ENCODE peak calls at places on chromosome X, in eight cellular contexts. U, O, E, Q, N, Y, K and S are unnamed samples.

GRCh38 chrX:124507276-124507675 is 160.9 kb downstream of the SH2D1A start:
- DNase-seq in Y (no peak), Q (no peak), N (no peak), U (no peak), K (no peak), E (no peak), O (no peak), S (no peak)

GRCh38 chrX:39017716-39018115 is 216.5 kb downstream of the MID1IP1 start:
- DNase-seq in N (no peak), O (no peak), Y (no peak), E (no peak), K (no peak), U (no peak), Q (no peak), S (no peak)

GRCh38 chrX:144334577-144334976 is 450.7 kb downstream of the UBE2NL start:
- DNase-seq in E (no peak), U (no peak), N (no peak), K (no peak), Q (no peak), Y (no peak), O (no peak), S (no peak)

GRCh38 chrX:101659601-101660063 is at the start of gene ARMCX2:
- DNase-seq in O (peak), N (peak), Q (no peak), K (peak), U (no peak), E (no peak), Y (peak), S (no peak)

GRCh38 chrX:35339796-35340195 is 397.2 kb downstream of the FAM47B start:
- DNase-seq in N (no peak), E (no peak), Y (no peak), O (no peak), Q (no peak), U (no peak), K (no peak), S (no peak)

GRCh38 chrX:40440841-40441240 is 139.9 kb upstream of the ATP6AP2 start:
- DNase-seq in K (no peak), Y (no peak), U (no peak), E (no peak), N (no peak), Q (no peak), O (no peak), S (no peak)

GRCh38 chrX:115017455-115017854 is at the start of gene IL13RA2:
- DNase-seq in U (no peak), N (no peak), O (no peak), K (no peak), Y (no peak), E (no peak), Q (no peak), S (no peak)

GRCh38 chrX:39907964-39908616 is 189.7 kb downstream of the BCOR start:
- DNase-seq in N (peak), E (no peak), O (peak), Y (peak), U (peak), K (peak), Q (peak), S (no peak)

GRCh38 chrX:8424941-8425340 is 39.7 kb upstream of the VCX3B start:
- DNase-seq in Y (no peak), N (no peak), U (no peak), Q (no peak), O (no peak), E (no peak), K (no peak), S (no peak)

GRCh38 chrX:22634751-22635150 is 362.0 kb downstream of the CBLL2 start:
- DNase-seq in Q (peak), K (no peak), Y (no peak), U (no peak), E (no peak), N (no peak), O (no peak), S (no peak)

GRCh38 chrX:10648608-10649007 is 28.2 kb upstream of the MID1 start:
- DNase-seq in Y (no peak), Q (no peak), E (no peak), U (no peak), O (no peak), N (no peak), K (no peak), S (no peak)

GRCh38 chrX:30876367-30876766 is 12.7 kb downstream of the TAB3 start:
- DNase-seq in U (no peak), Y (peak), N (no peak), K (no peak), O (no peak), Q (peak), E (peak), S (no peak)

GRCh38 chrX:2823795-2824386 is 4.8 kb upstream of the GYG2 start:
- DNase-seq in O (no peak), U (no peak), E (no peak), K (no peak), Q (no peak), N (no peak), Y (no peak), S (no peak)

GRCh38 chrX:71910526-71911022 is at the start of gene NHSL2:
- DNase-seq in K (no peak), U (no peak), Y (no peak), N (peak), E (no peak), O (peak), Q (no peak), S (no peak)

GRCh38 chrX:47172971-47173792 is 20.4 kb upstream of the UBA1 start:
- DNase-seq in O (no peak), Y (no peak), Q (no peak), E (no peak), N (no peak), K (no peak), U (no peak), S (no peak)

GRCh38 chrX:3811331-3812311 is 98.2 kb upstream of the PRKX start:
- DNase-seq in O (no peak), E (no peak), Q (no peak), U (peak), K (peak), N (no peak), Y (no peak), S (no peak)

GRCh38 chrX:106931831-106932491 is 11.8 kb downstream of the CLDN2 start:
- DNase-seq in O (no peak), Q (peak), K (no peak), N (no peak), Y (no peak), U (no peak), E (no peak), S (no peak)

GRCh38 chrX:20066968-20067708 is 49.6 kb downstream of the MAP7D2 start:
- DNase-seq in K (no peak), E (peak), U (peak), Q (no peak), Y (no peak), N (no peak), O (no peak), S (no peak)

DNA sequence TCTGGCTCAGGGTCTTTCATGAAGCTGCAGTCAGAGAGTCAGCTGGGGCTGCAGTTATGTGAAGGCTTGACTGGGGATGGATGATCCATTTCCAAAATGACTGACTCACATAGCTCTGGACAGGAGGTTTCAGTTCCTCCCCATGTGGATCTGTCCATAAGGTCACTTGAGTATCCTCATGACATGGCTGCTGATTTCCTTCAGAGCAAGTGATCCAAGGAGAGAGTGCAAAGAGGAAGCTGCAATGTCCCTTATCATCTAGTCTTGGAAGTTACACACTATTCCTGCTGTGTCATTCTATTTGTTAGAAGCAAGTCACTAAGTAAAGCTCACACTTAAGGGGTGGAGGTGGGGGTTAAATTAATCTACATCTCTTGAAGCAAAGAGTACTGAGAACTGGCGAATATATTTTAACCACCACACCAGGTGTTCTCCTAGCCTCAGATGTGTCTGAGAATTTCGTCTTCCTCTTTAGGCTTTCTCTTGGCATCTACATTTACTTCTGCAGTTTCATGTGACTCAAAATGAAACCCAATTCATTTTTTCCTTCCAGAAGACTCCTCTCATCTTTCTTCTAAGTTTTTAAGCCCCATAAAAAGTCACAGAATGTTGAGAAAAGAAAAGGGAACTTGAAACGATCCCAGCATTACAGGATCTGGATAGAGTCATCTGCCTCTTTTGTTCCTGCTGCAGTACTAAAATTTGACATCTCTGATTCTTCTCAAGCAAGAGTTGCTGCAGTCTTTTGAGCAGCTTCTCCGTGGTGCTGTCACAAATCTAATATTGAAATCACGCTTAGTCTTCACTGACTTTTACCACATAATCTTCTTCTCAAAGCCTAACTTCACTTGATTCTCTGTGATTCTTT is 3.8 kb upstream of the GRPR start:
- DNase-seq in E (no peak), Y (no peak), U (no peak), N (no peak), K (no peak), O (no peak), Q (no peak), S (no peak)
- H3K27ac ChIP-seq in E (no peak), Y (no peak), U (no peak), N (no peak), K (no peak), O (no peak), Q (no peak), S (no peak)

GRCh38 chrX:48681539-48682183 is 1.9 kb upstream of the WAS start:
- DNase-seq in Y (no peak), O (no peak), Q (no peak), K (no peak), U (no peak), E (no peak), N (no peak), S (no peak)

GRCh38 chrX:48676106-48676892 is 7.3 kb upstream of the WAS start:
- DNase-seq in E (peak), N (peak), O (peak), U (peak), Y (peak), Q (peak), K (peak), S (peak)

GRCh38 chrX:48677456-48678030 is 6.1 kb upstream of the WAS start:
- DNase-seq in O (no peak), Y (no peak), N (no peak), U (no peak), Q (no peak), E (no peak), K (no peak), S (no peak)

DNA sequence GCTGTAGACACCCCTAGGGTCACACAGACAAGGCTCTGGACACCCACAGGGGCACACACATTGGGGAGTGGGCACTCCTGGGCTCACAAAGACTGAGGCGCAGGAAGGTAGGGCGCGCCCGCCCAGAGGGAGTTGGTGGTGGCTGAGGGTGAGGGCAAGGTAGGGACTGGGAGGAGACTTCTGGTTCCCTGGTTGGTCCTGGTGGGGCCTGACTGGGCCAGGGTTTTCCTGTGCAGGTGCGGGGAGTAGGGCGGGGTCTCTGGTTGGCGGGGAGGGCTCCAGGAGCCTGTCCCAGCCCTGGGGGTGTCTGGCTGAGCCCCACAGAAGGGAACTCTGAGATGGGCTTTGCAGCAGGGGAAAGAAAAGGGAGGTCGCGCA is 6.7 kb upstream of the WAS start:
- DNase-seq in Q (no peak), O (no peak), K (no peak), N (no peak), U (peak), E (peak), Y (no peak), S (no peak)
- H3K27ac ChIP-seq in Q (peak), O (peak), K (peak), N (peak), U (peak), E (no peak), Y (peak), S (peak)

GRCh38 chrX:110853610-110854009 is 58.0 kb upstream of the CHRDL1 start:
- DNase-seq in O (no peak), E (no peak), U (peak), Y (no peak), K (peak), Q (peak), N (peak), S (no peak)

GRCh38 chrX:110847334-110847733 is 51.7 kb upstream of the CHRDL1 start:
- DNase-seq in Y (no peak), N (no peak), E (peak), Q (no peak), O (no peak), K (no peak), U (peak), S (no peak)

GRCh38 chrX:110851780-110852179 is 56.2 kb upstream of the CHRDL1 start:
- DNase-seq in N (peak), E (peak), O (no peak), K (no peak), Q (no peak), Y (no peak), U (peak), S (no peak)

GRCh38 chrX:110852180-110852579 is 56.6 kb upstream of the CHRDL1 start:
- DNase-seq in Q (peak), Y (no peak), K (no peak), E (no peak), U (peak), N (no peak), O (no peak), S (no peak)
- H3K27ac ChIP-seq in Q (no peak), Y (no peak), K (no peak), E (no peak), U (no peak), N (no peak), O (no peak), S (no peak)

GRCh38 chrX:154805696-154806091 is 409 bp upstream of the MPP1 start:
- DNase-seq in U (no peak), N (no peak), Q (peak), O (no peak), Y (no peak), E (no peak), K (no peak), S (no peak)

GRCh38 chrX:154804957-154805695 is at the start of gene MPP1:
- DNase-seq in K (peak), N (peak), U (peak), Y (peak), E (peak), O (peak), Q (peak), S (no peak)

GRCh38 chrX:154806837-154807501 is 1.7 kb upstream of the MPP1 start:
- DNase-seq in U (no peak), N (no peak), E (no peak), K (no peak), Q (no peak), Y (no peak), O (no peak), S (no peak)

GRCh38 chrX:154802838-154803410 is 2.4 kb downstream of the MPP1 start:
- DNase-seq in E (no peak), Q (no peak), K (no peak), U (no peak), Y (no peak), N (no peak), O (no peak), S (no peak)

GRCh38 chrX:154804564-154804956 is 725 bp downstream of the MPP1 start:
- DNase-seq in O (no peak), N (no peak), Y (no peak), K (no peak), E (no peak), Q (peak), U (no peak), S (no peak)
- H3K27ac ChIP-seq in O (peak), N (no peak), Y (peak), K (peak), E (no peak), Q (peak), U (peak), S (peak)

GRCh38 chrX:108199041-108199440 is 107.5 kb downstream of the ATG4A start:
- DNase-seq in K (no peak), Q (no peak), E (no peak), N (no peak), O (no peak), Y (no peak), U (no peak), S (no peak)
- H3K27ac ChIP-seq in K (no peak), Q (no peak), E (no peak), N (no peak), O (no peak), Y (no peak), U (no peak), S (no peak)

GRCh38 chrX:74242484-74243138 is 61.4 kb upstream of the ZCCHC13 start:
- DNase-seq in N (no peak), Y (no peak), Q (no peak), K (peak), E (no peak), U (no peak), O (no peak), S (no peak)
- H3K27ac ChIP-seq in N (no peak), Y (no peak), Q (no peak), K (peak), E (no peak), U (peak), O (peak), S (peak)

GRCh38 chrX:100363926-100364325 is 46.1 kb downstream of the PCDH19 start:
- DNase-seq in O (no peak), N (no peak), U (no peak), E (no peak), K (no peak), Y (no peak), Q (no peak), S (no peak)
- H3K27ac ChIP-seq in O (no peak), N (no peak), U (no peak), E (no peak), K (no peak), Y (no peak), Q (no peak), S (no peak)

DNA sequence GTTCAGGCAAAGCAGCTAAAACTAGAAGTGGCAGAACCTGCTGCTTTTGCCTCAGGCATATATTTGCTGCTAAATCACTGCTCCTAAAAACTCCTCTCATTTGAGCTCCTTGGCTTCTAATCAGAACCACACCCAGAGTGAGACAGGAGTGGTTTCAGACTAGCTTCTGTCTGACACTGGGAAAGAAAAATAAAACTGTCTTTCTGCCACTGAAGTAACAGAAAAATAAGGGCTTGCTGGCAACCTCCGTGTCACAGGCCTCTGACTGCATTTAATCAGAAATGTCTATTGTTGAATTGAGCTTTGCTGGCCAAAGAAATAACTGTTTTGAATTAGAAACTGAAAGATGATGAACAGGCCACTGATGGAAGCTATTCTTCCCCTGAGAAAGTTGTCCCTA is 52.1 kb upstream of the RAP2C start:
- DNase-seq in O (no peak), Q (peak), K (no peak), U (no peak), Y (no peak), N (no peak), E (peak), S (no peak)
- H3K27ac ChIP-seq in O (peak), Q (no peak), K (peak), U (no peak), Y (no peak), N (no peak), E (peak), S (peak)

DNA sequence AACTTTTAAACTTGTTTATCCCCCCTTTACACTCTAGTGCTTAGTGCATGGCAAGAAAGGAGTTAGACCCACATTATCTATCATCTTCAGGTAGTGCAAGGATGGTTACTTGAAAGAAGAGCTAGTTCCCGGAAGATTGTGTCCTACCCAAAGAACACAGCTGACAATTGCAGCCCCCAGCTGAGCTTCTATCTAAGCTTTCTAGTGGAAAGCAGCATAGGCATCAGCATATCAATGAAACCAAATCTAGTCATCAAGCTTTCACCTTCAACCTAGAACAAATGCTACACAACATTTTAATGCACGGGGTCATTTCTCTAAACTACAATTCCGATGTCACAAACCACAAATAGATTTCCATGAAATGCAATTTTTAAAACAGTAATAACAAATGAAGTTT is 88.9 kb upstream of the TFDP3 start:
- DNase-seq in Y (no peak), K (no peak), O (no peak), Q (no peak), E (no peak), U (no peak), N (no peak), S (no peak)
- H3K27ac ChIP-seq in Y (no peak), K (no peak), O (no peak), Q (no peak), E (no peak), U (no peak), N (no peak), S (no peak)

GRCh38 chrX:45774961-45775360 is 574.3 kb upstream of the DIPK2B start:
- DNase-seq in O (no peak), K (no peak), Q (no peak), U (no peak), Y (no peak), E (no peak), N (no peak), S (no peak)

GRCh38 chrX:45771560-45772340 is 571.1 kb upstream of the DIPK2B start:
- DNase-seq in O (peak), K (no peak), U (no peak), N (no peak), Q (no peak), Y (peak), E (peak), S (no peak)

GRCh38 chrX:45778621-45779020 is 577.9 kb upstream of the DIPK2B start:
- DNase-seq in U (no peak), O (no peak), K (no peak), Y (no peak), E (no peak), Q (no peak), N (no peak), S (no peak)

GRCh38 chrX:45771114-45771513 is 570.4 kb upstream of the DIPK2B start:
- DNase-seq in Y (no peak), U (peak), Q (peak), N (no peak), O (no peak), E (peak), K (no peak), S (no peak)

DNA sequence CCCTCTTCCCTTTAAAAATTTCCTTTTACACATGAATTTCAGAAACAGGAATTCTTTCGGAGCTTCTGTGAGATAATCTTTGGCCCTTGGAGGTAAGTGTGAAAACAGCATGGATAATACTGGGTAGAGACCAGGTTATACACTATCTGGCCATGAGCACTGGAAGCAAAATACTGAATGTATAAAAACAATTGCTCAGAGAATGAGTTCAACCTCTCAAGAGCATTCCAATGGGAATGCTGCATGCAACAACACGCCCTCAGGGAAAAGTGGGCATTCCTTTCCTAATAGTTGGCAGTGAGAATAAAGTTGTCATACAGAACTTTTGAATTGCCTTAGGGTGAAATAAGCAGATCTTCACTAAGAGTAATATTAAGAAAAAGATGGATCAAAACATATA is 574.8 kb upstream of the DIPK2B start:
- DNase-seq in N (no peak), E (peak), U (no peak), O (no peak), Y (no peak), K (peak), Q (peak), S (no peak)
- H3K27ac ChIP-seq in N (no peak), E (peak), U (peak), O (peak), Y (no peak), K (peak), Q (no peak), S (no peak)